ENCODE peak calls at places on chromosome 15, in nine cellular contexts. Q is brain microvascular endothelial cell, T is pancreas, A is right atrium auricular region, L is epithelial cell of esophagus, G is H1, Z is osteoblast, K is heart right ventricle, I is endothelial cell of umbilical vein. N is an unnamed sample.

GRCh38 chr15:66763186-66764066 is 61.4 kb downstream of the SMAD6 start:
- DNase-seq in I (peak), G (no peak), Q (no peak), T (peak), K (peak), Z (peak), A (peak), L (no peak), N (peak)

GRCh38 chr15:52857937-52858336 is 67.8 kb upstream of the ONECUT1 start:
- DNase-seq in L (peak), A (no peak), Z (no peak), T (no peak), Q (peak), K (no peak), G (no peak), I (no peak), N (no peak)

GRCh38 chr15:87826119-87826730 is 430.3 kb downstream of the NTRK3 start:
- DNase-seq in Q (no peak), A (no peak), Z (no peak), K (no peak), T (no peak), I (no peak), L (no peak), G (no peak), N (no peak)

GRCh38 chr15:85733415-85733814 is 61.3 kb downstream of the KLHL25 start:
- DNase-seq in L (no peak), G (no peak), I (no peak), Q (no peak), T (no peak), Z (no peak), A (no peak), K (no peak), N (no peak)

GRCh38 chr15:40338041-40338657 is 2.6 kb downstream of the CCDC9B start:
- DNase-seq in Q (peak), G (no peak), A (peak), Z (peak), I (peak), T (peak), L (peak), K (peak), N (peak)

GRCh38 chr15:54094661-54095060 is 116.4 kb downstream of the UNC13C start:
- DNase-seq in A (no peak), L (no peak), G (no peak), Q (no peak), Z (no peak), K (no peak), I (no peak), T (no peak), N (no peak)

GRCh38 chr15:44084171-44084570 is 110.9 kb downstream of the FRMD5 start:
- DNase-seq in A (no peak), K (no peak), T (no peak), I (peak), Q (no peak), Z (peak), L (no peak), G (no peak), N (no peak)

GRCh38 chr15:98745650-98746374 is 97.5 kb downstream of the IGF1R start:
- DNase-seq in K (no peak), G (no peak), I (no peak), Z (no peak), A (no peak), L (peak), T (no peak), Q (peak), N (no peak)

GRCh38 chr15:57890351-57890750 is 175.2 kb downstream of the ALDH1A2 start:
- DNase-seq in K (no peak), I (no peak), Q (peak), T (no peak), Z (no peak), A (no peak), G (no peak), L (peak), N (no peak)

GRCh38 chr15:31465083-31465955 is 138.7 kb downstream of the KLF13 start:
- DNase-seq in Q (no peak), A (peak), K (peak), G (no peak), T (peak), Z (no peak), L (peak), I (no peak), N (no peak)

GRCh38 chr15:31467361-31467760 is 140.7 kb downstream of the KLF13 start:
- DNase-seq in T (no peak), A (peak), G (no peak), Q (no peak), Z (no peak), L (no peak), K (no peak), I (no peak), N (no peak)

GRCh38 chr15:31461911-31462480 is 135.4 kb downstream of the KLF13 start:
- DNase-seq in G (no peak), L (no peak), K (no peak), T (no peak), Q (no peak), I (no peak), Z (peak), A (peak), N (no peak)

GRCh38 chr15:31463521-31464102 is 137.0 kb downstream of the KLF13 start:
- DNase-seq in G (no peak), L (no peak), A (peak), I (peak), Z (no peak), T (peak), K (no peak), Q (no peak), N (no peak)

DNA sequence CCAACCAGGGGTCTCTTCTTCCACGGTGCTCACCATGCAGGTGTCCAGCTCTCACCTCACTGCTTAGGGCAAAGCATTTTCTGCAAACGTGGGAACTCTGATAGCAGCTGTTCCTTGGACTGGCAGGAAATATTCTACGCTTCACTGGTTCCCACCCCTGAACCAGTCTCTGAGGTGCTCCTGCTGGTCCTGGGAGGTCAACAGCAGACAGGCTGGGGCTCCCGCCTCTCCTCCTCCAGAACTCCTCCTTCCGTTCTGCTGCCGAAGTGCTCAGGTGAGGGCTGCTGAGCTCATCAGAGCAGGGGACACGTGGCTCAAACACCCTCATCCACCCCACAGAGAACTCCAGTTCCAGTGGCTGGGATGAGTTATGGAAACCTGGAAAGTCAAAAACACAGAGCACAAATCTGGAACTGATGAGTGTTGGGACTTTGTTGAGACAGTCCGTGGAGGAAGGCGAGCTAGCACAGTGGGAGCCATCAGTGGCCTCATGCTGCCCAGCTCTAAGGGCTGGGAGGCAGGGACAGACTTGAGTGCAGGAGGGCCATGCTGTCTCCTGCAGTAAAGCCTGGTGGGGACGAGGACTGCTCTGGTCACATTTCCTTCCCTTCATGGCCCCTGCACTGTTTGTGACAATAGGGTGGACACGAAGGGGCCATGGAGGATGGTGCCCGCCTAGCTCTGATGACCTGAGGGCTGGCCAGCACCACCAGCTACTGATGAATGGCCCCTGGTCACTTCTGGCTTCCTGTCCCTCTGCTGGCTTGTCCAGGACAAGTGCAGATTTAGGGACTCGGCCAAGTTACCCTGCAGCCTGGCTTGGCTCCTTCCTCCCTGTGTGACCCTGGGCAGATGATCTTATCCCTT is 137.8 kb downstream of the KLF13 start:
- DNase-seq in I (no peak), A (peak), T (peak), K (peak), Q (no peak), L (no peak), Z (no peak), G (no peak), N (no peak)
- TF ChIP-seq CTCF in I (no peak), A (no peak), T (no peak), K (no peak), Q (no peak), L (no peak), Z (no peak), G (no peak), N (no peak)

DNA sequence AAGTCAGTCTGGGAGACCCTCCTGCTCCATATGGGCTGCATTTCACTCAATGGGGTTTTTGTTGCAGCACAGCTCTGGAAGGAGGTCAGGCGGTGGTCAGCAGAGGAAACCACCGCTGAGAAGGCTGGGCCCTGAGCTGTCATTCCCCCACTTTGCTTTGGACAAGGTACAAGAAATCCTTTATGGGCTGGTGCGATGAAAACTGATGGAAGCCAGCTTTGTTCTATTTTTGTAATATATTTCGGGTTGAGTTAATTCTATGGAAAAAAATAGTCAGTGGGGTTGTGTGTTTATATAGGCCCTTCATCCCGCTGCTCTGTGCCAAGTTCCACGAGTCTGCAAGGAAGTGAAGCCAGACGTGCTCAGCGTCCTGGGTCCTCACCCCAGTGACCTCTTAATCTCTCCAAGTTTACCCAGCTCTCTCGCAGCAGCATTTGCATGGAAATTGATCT is 157.2 kb upstream of the TMC3 start:
- DNase-seq in L (no peak), Q (no peak), I (peak), G (no peak), K (peak), A (no peak), T (no peak), Z (peak), N (no peak)
- TF ChIP-seq CTCF in L (no peak), Q (no peak), I (no peak), G (no peak), K (no peak), A (no peak), T (no peak), Z (no peak), N (no peak)

DNA sequence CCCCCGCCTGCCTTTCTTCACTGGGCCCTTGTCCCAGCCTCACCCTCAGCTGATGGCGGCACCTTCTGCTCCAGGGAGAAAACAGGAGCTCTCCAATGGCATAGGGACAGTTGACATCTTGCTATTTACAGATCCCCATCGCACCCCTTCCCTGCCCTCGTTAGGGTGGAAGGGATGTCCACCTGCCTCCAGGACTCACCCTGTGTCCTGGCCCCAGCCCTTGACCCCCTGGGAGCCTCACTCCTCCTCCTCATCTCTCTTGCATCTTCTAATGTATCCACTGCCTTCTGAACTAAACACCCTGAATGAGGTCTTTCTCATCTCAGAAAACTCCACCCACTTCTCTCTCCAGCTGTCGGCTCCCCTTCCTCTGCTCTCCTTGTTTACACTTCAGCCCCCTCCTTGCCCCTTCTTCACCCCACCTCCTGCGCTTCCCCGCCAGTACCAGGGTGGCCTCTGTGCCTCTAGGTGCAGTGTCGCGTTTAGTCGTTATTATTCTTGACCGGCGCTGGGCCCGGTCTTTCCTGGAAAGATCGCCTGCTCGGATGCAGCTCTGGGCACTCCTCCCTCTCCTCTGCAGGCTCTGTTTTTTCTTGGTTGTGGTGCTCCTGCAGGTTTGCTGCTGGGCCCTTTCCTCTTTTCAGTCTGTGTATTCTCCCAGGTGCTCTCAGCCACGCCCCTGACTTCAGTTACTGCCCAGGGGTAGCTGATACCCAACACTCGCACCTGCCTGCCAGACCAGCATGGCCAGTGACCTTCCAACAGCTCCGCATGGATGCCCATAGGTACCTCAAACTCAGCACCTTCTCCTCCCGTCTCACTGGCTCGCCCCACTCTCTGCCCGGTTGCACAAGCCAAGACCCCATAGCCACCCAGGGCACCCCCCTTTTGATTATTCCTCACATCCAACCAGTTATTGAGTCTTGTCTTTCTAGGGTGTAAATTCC is 42.9 kb downstream of the PML start:
- DNase-seq in A (no peak), L (no peak), Z (peak), G (no peak), T (no peak), Q (no peak), I (no peak), K (no peak), N (no peak)
- TF ChIP-seq CTCF in A (no peak), L (no peak), Z (no peak), G (no peak), T (no peak), Q (no peak), I (no peak), K (no peak), N (no peak)

GRCh38 chr15:71191296-71191695 is 76.0 kb downstream of the THSD4 start:
- DNase-seq in A (no peak), I (no peak), T (no peak), Z (no peak), L (no peak), G (no peak), Q (no peak), K (no peak), N (peak)

GRCh38 chr15:71194286-71194685 is 79.0 kb downstream of the THSD4 start:
- DNase-seq in I (no peak), K (no peak), Z (no peak), Q (no peak), L (no peak), G (no peak), T (no peak), A (no peak), N (no peak)

GRCh38 chr15:71197620-71198019 is 82.3 kb downstream of the THSD4 start:
- DNase-seq in T (no peak), Z (no peak), I (no peak), K (no peak), G (no peak), A (no peak), Q (no peak), L (no peak), N (no peak)

GRCh38 chr15:71198846-71199245 is 83.6 kb downstream of the THSD4 start:
- DNase-seq in Z (no peak), A (no peak), K (no peak), T (no peak), I (no peak), Q (no peak), L (no peak), G (no peak), N (no peak)

GRCh38 chr15:71195242-71195641 is 80.0 kb downstream of the THSD4 start:
- DNase-seq in Q (no peak), G (no peak), Z (no peak), T (no peak), I (no peak), K (no peak), L (peak), A (no peak), N (no peak)
- TF ChIP-seq CTCF in Q (peak), G (peak), Z (peak), T (no peak), I (no peak), K (no peak), L (peak), A (peak), N (no peak)

GRCh38 chr15:73633111-73633990 is at the start of gene NPTN:
- DNase-seq in I (peak), Q (peak), A (peak), G (peak), K (peak), T (peak), L (peak), Z (peak), N (peak)
- TF ChIP-seq CTCF in I (no peak), Q (peak), A (no peak), G (no peak), K (peak), T (no peak), L (no peak), Z (no peak), N (no peak)

GRCh38 chr15:56739964-56740640 is 6.8 kb upstream of the ZNF280D start:
- DNase-seq in G (no peak), K (no peak), T (no peak), I (no peak), Z (no peak), A (no peak), Q (no peak), L (no peak), N (no peak)
- TF ChIP-seq CTCF in G (peak), K (no peak), T (no peak), I (peak), Z (no peak), A (no peak), Q (peak), L (no peak), N (no peak)